ENCODE peak calls at places on chromosome 18, in ten cellular contexts. B is psoas muscle, C is AG04449, Q is GM12865, K is esophagus muscularis mucosa, A is fibroblast of lung, W is retinal pigment epithelial cell, X is lower lobe of right lung, U is H1, M is kidney epithelial cell. V is an unnamed sample.

GRCh38 chr18:45997689-45998088 is 30.6 kb upstream of the EPG5 start:
- DNase-seq in X (no peak), K (peak; percentile 60), M (no peak), Q (no peak), C (no peak), U (no peak), A (no peak), B (no peak), W (no peak), V (no peak)

GRCh38 chr18:76499596-76500340 is 4.7 kb upstream of the ZNF516 start:
- DNase-seq in U (no peak), Q (peak; percentile 94), B (no peak), K (no peak), C (no peak), A (no peak), X (no peak), M (no peak), W (no peak), V (no peak)

GRCh38 chr18:50266248-50266704 is at the start of gene CFAP53:
- DNase-seq in U (peak; percentile 91), B (peak; percentile 94), Q (peak; percentile 95), M (peak; percentile 74), K (peak; percentile 98), A (peak; percentile 91), C (peak; percentile 29), X (peak; percentile 96), W (peak; percentile 49), V (peak; percentile 93)

GRCh38 chr18:47931707-47932103 is 1.2 kb upstream of the SMAD2 start:
- DNase-seq in Q (peak; percentile 54), X (no peak), U (no peak), W (no peak), C (no peak), M (no peak), B (no peak), A (no peak), K (no peak), V (peak; percentile 42)

GRCh38 chr18:904135-905090 is at the start of gene ADCYAP1:
- DNase-seq in W (no peak), U (no peak), B (no peak), M (no peak), C (no peak), A (peak; percentile 35), Q (no peak), K (peak; percentile 60), X (no peak), V (peak; percentile 19)

GRCh38 chr18:74281011-74281638 is 10.6 kb downstream of the CYB5A start:
- DNase-seq in M (no peak), W (no peak), K (peak; percentile 68), U (peak; percentile 61), B (no peak), A (no peak), Q (no peak), C (no peak), X (no peak), V (no peak)

GRCh38 chr18:50855976-50856772 is 22.7 kb upstream of the ME2 start:
- DNase-seq in K (no peak), Q (no peak), W (no peak), M (no peak), B (no peak), U (no peak), A (peak; percentile 7), C (no peak), X (no peak), V (no peak)

GRCh38 chr18:62612721-62613120 is 89.9 kb downstream of the ZCCHC2 start:
- DNase-seq in B (no peak), A (no peak), X (no peak), K (no peak), U (no peak), M (no peak), W (no peak), Q (no peak), C (no peak), V (no peak)

GRCh38 chr18:11669271-11669947 is 19.7 kb upstream of the GNAL start:
- DNase-seq in K (peak; percentile 90), A (no peak), X (no peak), M (no peak), U (no peak), C (no peak), B (no peak), Q (no peak), W (no peak), V (no peak)

GRCh38 chr18:3649559-3650426 is 199.8 kb downstream of the TGIF1 start:
- DNase-seq in Q (no peak), B (peak; percentile 62), M (no peak), W (no peak), X (no peak), A (peak; percentile 86), C (no peak), U (no peak), K (no peak), V (peak; percentile 64)

GRCh38 chr18:59562751-59563150 is 134.5 kb downstream of the CCBE1 start:
- DNase-seq in C (no peak), M (no peak), Q (no peak), A (no peak), K (no peak), U (no peak), B (no peak), X (no peak), W (no peak), V (no peak)

DNA sequence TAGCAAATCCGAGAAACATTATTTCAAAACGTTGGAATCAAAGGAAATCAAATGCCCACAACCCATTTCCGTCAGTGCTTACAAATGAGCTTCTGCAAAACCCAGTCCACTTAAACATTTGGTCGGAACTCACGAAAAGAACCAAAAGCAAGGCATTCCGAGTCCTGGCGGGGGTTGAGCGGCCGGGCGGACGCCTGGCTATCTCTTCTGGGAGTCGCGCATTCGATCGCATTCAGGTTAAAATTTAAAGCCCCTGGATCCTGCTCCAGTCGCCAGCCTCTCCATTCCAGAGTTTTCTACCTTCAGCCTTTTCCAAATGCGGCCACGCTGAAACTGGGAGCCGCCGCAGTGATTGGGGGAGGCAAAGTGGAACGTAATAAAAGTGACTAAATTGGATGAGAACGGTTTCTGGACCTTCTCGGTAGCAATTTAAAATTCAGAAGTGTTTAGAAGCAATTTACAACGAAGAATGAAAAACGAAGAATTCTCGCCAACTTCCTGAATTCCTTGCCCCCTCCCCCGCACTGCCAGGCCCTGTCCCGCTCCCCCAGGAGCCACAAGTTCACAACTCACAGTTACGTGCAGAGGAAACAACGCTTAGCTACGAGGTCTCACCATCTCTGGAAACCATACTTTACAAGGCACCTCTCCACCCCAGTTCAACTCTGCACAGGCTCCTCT is 1.8 kb upstream of the GATA6 start:
- DNase-seq in X (no peak), A (peak; percentile 51), K (no peak), W (no peak), B (no peak), C (no peak), U (peak; percentile 64), M (no peak), Q (no peak), V (no peak)
- H3K4me3 ChIP-seq in X (peak overlapping the region; percentile 79), A (no peak overlapping the region), K (peak overlapping the region; percentile 84), W (no peak overlapping the region), B (no peak overlapping the region), C (no peak overlapping the region), U (peak overlapping the region; percentile 70), M (no peak overlapping the region), Q (no peak overlapping the region), V (peak overlapping the region; percentile 90)

GRCh38 chr18:37392648-37393047 is 172.9 kb downstream of the CELF4 start:
- DNase-seq in A (no peak), C (no peak), U (no peak), X (no peak), K (no peak), Q (peak; percentile 20), W (no peak), B (no peak), M (no peak), V (no peak)

GRCh38 chr18:37393221-37393828 is 172.3 kb downstream of the CELF4 start:
- DNase-seq in W (no peak), K (no peak), A (no peak), B (no peak), M (no peak), U (no peak), C (no peak), X (no peak), Q (no peak), V (no peak)

GRCh38 chr18:37394610-37394965 is 171.0 kb downstream of the CELF4 start:
- DNase-seq in X (no peak), W (no peak), B (no peak), A (no peak), Q (no peak), C (no peak), U (no peak), M (no peak), K (no peak), V (no peak)

GRCh38 chr18:37395138-37395537 is 170.5 kb downstream of the CELF4 start:
- DNase-seq in U (no peak), A (no peak), K (no peak), X (no peak), B (no peak), W (no peak), Q (no peak), C (no peak), M (no peak), V (no peak)

GRCh38 chr18:37393945-37394609 is 171.5 kb downstream of the CELF4 start:
- DNase-seq in C (peak; percentile 10), W (no peak), K (no peak), A (peak; percentile 65), U (peak; percentile 89), B (peak; percentile 80), M (peak; percentile 12), X (peak; percentile 71), Q (peak; percentile 26), V (peak; percentile 30)
- TF ChIP-seq CTCF in C (peak; percentile 17), W (no peak), K (no peak), A (no peak), U (peak; percentile 23), B (no peak), M (no peak), X (no peak), Q (no peak), V (no peak)

DNA sequence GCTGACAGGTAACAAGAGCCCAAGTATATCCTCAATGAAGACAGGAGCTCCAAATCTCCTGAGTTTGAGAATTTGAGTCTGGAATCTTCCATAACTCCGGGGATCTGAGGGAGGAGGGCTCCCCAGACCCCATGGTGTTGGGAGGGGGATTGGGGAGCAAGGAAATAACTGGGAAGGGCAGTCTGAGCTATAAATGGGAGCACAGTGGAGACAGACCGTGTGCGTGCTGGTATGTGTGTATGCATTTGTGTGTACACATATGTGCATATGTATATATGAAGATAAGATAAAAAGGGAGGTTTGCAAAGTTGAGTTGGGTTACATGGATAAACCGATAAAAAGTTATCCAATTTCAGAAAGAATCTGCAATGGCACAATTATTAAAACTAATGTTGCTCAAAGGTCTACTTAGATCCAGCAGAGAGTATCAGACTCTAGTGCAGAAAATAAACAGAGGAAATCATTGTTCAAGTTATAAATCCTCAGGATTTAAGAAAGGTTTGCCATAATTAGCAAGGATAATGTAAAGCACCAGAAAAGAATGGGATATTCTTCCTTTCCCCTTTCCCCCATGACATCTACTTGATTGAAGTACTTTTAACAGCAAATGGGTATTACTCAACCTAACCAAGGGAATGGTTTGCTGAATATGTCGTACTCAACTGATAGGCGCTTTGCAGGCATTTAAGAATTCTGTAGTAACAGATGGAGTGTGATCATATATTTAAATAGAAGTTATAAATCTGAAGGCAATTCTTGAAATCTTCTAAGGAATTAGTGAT is 2.5 kb downstream of the APCDD1 start:
- DNase-seq in Q (no peak), A (no peak), M (no peak), U (no peak), X (no peak), K (peak; percentile 80), C (no peak), B (no peak), W (no peak), V (no peak)
- H3K4me3 ChIP-seq in Q (no peak overlapping the region), A (no peak overlapping the region), M (no peak overlapping the region), U (no peak overlapping the region), X (peak overlapping the region; percentile 75), K (peak overlapping the region; percentile 64), C (peak overlapping the region; percentile 21), B (no peak overlapping the region), W (no peak overlapping the region), V (no peak overlapping the region)

GRCh38 chr18:48949606-48950535 is 894 bp downstream of the SMAD7 start:
- DNase-seq in Q (peak; percentile 73), M (no peak), C (no peak), A (no peak), X (peak; percentile 72), U (peak; percentile 79), W (no peak), B (peak; percentile 68), K (no peak), V (peak; percentile 78)
- TF ChIP-seq CTCF in Q (peak; percentile 5), M (no peak), C (peak; percentile 30), A (no peak), X (peak; percentile 36), U (peak; percentile 10), W (peak; percentile 30), B (peak; percentile 43), K (peak; percentile 61), V (peak; percentile 31)